ENCODE peak calls at places on chromosomes 5 and 9, in six cellular contexts. S is A549, G is hepatocyte, D is K562, N is tibial nerve, T is dorsolateral prefrontal cortex. H is an unnamed sample.

GRCh38 chr9:84668204-84669007 is 1.1 kb upstream of the NTRK2 start:
- DNase-seq in N (peak), S (peak), T (peak), D (no peak), G (peak), H (peak)

GRCh38 chr9:84500218-84500617 is 159.7 kb upstream of the SLC28A3 start:
- DNase-seq in D (no peak), S (no peak), G (no peak), T (no peak), N (no peak), H (no peak)

GRCh38 chr5:62568800-62569432 is 9.7 kb upstream of the LRRC70 start:
- DNase-seq in S (no peak), N (no peak), D (no peak), T (no peak), G (no peak), H (no peak)

GRCh38 chr5:101679816-101680215 is 616.3 kb downstream of the SLCO4C1 start:
- DNase-seq in N (no peak), S (no peak), G (no peak), T (no peak), D (no peak), H (no peak)

GRCh38 chr5:10442581-10442980 is 902 bp downstream of the ROPN1L start:
- DNase-seq in D (no peak), S (no peak), T (no peak), N (no peak), G (no peak), H (no peak)

GRCh38 chr5:143824851-143825720 is 13.1 kb downstream of the HMHB1 start:
- DNase-seq in G (peak), S (peak), N (peak), T (peak), D (peak), H (peak)

GRCh38 chr5:72412283-72413055 is 92.3 kb downstream of the PTCD2 start:
- DNase-seq in T (no peak), S (no peak), N (no peak), D (no peak), G (no peak), H (no peak)

GRCh38 chr9:112784020-112784788 is 33.6 kb downstream of the SNX30 start:
- DNase-seq in G (peak), T (no peak), N (no peak), S (no peak), D (no peak), H (no peak)

GRCh38 chr5:10866913-10867312 is 105.9 kb upstream of the DAP start:
- DNase-seq in G (no peak), T (no peak), N (no peak), S (no peak), D (no peak), H (no peak)

GRCh38 chr5:145557345-145557744 is 277.8 kb downstream of the PRELID2 start:
- DNase-seq in D (no peak), S (no peak), T (no peak), G (no peak), N (no peak), H (no peak)

GRCh38 chr5:101950050-101950449 is 346.0 kb downstream of the SLCO4C1 start:
- DNase-seq in D (no peak), G (no peak), N (no peak), S (no peak), T (no peak), H (no peak)

GRCh38 chr5:116045821-116046220 is 13.5 kb downstream of the ARL14EPL start:
- DNase-seq in N (no peak), S (no peak), D (no peak), G (no peak), T (no peak), H (no peak)

GRCh38 chr9:109504689-109505088 is 6.6 kb upstream of the PTPN3 start:
- DNase-seq in G (no peak), T (no peak), S (no peak), D (no peak), N (no peak), H (no peak)

GRCh38 chr5:3006526-3006925 is 255.0 kb upstream of the IRX2 start:
- DNase-seq in D (no peak), G (no peak), T (no peak), S (no peak), N (no peak), H (no peak)

GRCh38 chr5:137218896-137219295 is 280.2 kb downstream of the SPOCK1 start:
- DNase-seq in T (no peak), S (no peak), N (no peak), G (no peak), D (no peak), H (no peak)

GRCh38 chr9:2559212-2560152 is 62.1 kb upstream of the VLDLR start:
- DNase-seq in T (peak), G (peak), S (peak), N (peak), D (no peak), H (no peak)

GRCh38 chr5:43073597-43074546 is 33.8 kb upstream of the ANXA2R start:
- DNase-seq in N (peak), D (peak), S (peak), G (peak), T (no peak), H (no peak)

GRCh38 chr5:80654054-80654390 is 430 bp upstream of the MSH3 start:
- DNase-seq in D (peak), G (peak), N (no peak), S (peak), T (no peak), H (no peak)

GRCh38 chr5:111469905-111470304 is 42.4 kb downstream of the STARD4 start:
- DNase-seq in G (no peak), T (no peak), S (no peak), N (no peak), D (no peak), H (no peak)

GRCh38 chr5:69335341-69335975 is 2.9 kb upstream of the CCDC125 start:
- DNase-seq in N (no peak), S (no peak), T (no peak), D (no peak), G (peak), H (no peak)

GRCh38 chr5:144944936-144945335 is 774.3 kb downstream of the KCTD16 start:
- DNase-seq in T (no peak), S (no peak), D (no peak), N (no peak), G (no peak), H (no peak)

GRCh38 chr5:113084402-113085083 is 107.9 kb downstream of the DCP2 start:
- DNase-seq in N (no peak), D (no peak), G (no peak), S (no peak), T (no peak), H (no peak)

GRCh38 chr9:107750741-107751521 is 261.4 kb upstream of the KLF4 start:
- DNase-seq in S (peak), G (peak), D (no peak), T (peak), N (peak), H (peak)

GRCh38 chr5:169626779-169627178 is 10.3 kb upstream of the DOCK2 start:
- DNase-seq in T (no peak), G (peak), D (no peak), N (no peak), S (no peak), H (no peak)

GRCh38 chr9:98255064-98255577 is 328 bp downstream of the TBC1D2 start:
- DNase-seq in G (no peak), D (no peak), S (no peak), T (no peak), N (no peak), H (no peak)

GRCh38 chr9:7185612-7186011 is 427.8 kb downstream of the KDM4C start:
- DNase-seq in T (no peak), N (peak), D (no peak), S (peak), G (peak), H (no peak)

DNA sequence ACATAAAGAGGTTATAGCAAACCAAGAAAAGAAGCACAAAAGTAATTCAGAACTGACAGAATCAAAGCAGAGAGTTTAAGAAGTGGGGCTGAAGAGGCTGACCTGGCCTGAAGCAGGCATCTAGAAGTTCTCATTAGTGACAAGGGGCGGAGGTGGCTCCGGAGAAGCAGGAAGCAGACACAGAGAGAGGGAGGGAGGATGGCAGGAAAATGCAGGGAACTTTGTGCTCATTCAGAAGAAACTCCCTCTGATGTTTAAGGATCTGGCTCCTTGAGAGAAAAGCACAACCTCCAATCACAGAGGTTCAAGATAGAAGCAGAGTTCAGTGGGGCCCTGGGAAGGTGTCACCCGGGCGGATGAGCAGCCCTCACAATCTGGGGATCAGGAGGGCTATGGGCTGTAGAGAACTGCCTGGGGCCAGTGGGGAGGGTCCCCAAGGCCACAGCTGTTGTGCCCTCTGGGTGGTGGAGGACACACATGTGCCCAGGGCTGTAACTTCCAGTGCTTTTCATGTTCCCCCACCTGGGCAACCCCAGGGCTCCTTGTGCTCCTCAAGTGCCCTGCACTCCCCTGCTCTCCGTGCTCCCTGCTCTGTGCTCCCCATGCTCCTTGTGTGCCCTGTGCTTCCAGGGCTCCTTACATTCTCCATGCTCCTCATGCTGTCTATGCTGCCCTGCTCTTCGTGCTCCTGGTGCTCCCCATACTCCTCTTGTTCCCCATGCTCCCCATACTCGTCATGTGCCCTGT is 51.4 kb downstream of the TRIP13 start:
- DNase-seq in S (no peak), D (no peak), G (no peak), T (no peak), N (no peak), H (no peak)
- TF ChIP-seq CTCF in S (no peak), D (no peak), G (no peak), T (no peak), N (no peak), H (no peak)

GRCh38 chr5:151257731-151258715 is 5.0 kb downstream of the GM2A start:
- DNase-seq in D (no peak), G (no peak), T (no peak), S (no peak), N (no peak), H (peak)

GRCh38 chr5:151254533-151254932 is 1.5 kb downstream of the GM2A start:
- DNase-seq in D (no peak), G (no peak), T (no peak), S (no peak), N (no peak), H (no peak)

GRCh38 chr5:151253604-151253948 is 591 bp downstream of the GM2A start:
- DNase-seq in D (no peak), S (no peak), T (no peak), G (no peak), N (no peak), H (no peak)

GRCh38 chr5:151252762-151253603 is at the start of gene GM2A:
- DNase-seq in N (peak), T (peak), S (peak), G (peak), D (peak), H (peak)

DNA sequence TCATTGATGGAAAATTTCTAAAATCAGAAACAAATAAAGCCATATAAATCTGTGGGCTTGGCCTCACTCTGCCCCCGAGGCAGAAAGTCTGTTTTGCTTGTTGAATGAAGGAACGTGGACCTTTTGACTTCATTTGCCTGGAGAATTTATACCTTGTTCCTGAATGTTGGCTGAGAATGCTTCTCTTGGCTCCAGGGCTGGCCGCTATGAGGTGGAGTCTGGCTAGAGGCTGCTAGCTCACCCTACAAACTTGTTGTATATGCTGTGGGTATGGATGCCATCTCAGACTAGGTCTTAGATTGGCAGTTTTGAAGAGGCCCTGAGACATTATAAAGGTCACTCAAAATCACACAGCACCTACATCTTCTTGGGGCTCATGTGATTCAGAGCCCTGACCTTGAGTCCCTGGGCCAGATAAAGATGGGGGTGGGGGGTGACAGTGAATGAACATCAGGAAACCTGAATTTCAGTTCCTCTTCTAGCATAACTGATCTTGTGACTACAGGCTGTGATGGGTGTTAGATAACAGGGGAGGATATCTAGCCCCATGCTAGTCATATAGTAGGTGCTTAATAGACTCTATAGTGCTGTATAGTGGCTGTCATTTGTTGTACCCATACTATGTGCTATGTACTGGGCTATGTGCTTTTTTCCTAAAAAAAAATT is 2.8 kb downstream of the GM2A start:
- DNase-seq in N (no peak), G (no peak), S (no peak), D (no peak), T (no peak), H (no peak)
- H3K27ac ChIP-seq in N (no peak), G (no peak), S (no peak), D (no peak), T (no peak), H (no peak)

GRCh38 chr9:36986548-36987408 is 47.3 kb downstream of the PAX5 start:
- DNase-seq in G (no peak), N (no peak), T (no peak), D (no peak), S (no peak), H (no peak)
- H3K4me3 ChIP-seq in G (no peak), N (no peak), T (peak), D (no peak), S (no peak), H (no peak)

GRCh38 chr5:154995679-154996078 is 17.9 kb upstream of the KIF4B start:
- DNase-seq in T (no peak), G (no peak), N (no peak), S (no peak), D (no peak), H (no peak)
- TF ChIP-seq CTCF in T (peak), G (no peak), N (no peak), S (no peak), D (peak), H (no peak)

DNA sequence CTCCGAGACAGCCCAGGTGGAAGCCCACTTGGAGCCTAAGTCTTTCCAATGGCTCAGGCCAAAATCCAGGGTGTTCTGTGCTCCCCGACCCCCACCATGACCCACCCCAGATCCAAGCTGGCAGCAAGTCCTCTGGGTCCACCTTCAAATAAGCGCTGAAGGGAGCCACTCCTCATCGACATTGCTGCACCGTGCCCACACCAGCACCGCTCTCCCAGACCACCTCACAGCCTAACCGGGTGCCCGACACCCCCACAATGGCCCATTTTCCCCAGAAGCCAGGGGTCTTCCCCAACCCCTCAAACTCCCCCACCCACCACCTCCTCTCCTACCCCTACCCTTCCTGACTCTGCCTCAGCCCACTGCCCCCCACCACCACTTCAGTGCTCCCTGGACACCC is 50.5 kb downstream of the SEMA4D start:
- DNase-seq in T (no peak), G (no peak), N (no peak), S (no peak), D (no peak), H (peak)
- H3K27ac ChIP-seq in T (peak), G (no peak), N (peak), S (no peak), D (no peak), H (no peak)

GRCh38 chr9:122900791-122901190 is 4.4 kb downstream of the RC3H2 start:
- DNase-seq in N (no peak), G (no peak), D (no peak), T (no peak), S (no peak), H (no peak)
- H3K4me3 ChIP-seq in N (no peak), G (no peak), D (no peak), T (no peak), S (no peak), H (no peak)

GRCh38 chr5:82605441-82605973 is 327.4 kb upstream of the RPS23 start:
- DNase-seq in S (no peak), T (no peak), D (no peak), N (no peak), G (no peak), H (no peak)
- TF ChIP-seq CTCF in S (no peak), T (no peak), D (no peak), N (no peak), G (no peak), H (no peak)

H was measured in left lung.